ENCODE peak calls at places on chromosomes 16 and 17, in nine cellular contexts. R is NCI-H748 treated with DMSO at 0.1 percent for 48 hours, I is adrenal gland, L is thoracic aorta, N is hypothalamus, G is ureter, A is iPS DF 19.7, X is EH, H is tibial artery. F is an unnamed sample.

GRCh38 chr16:55542459-55543082 is 23.9 kb upstream of the CAPNS2 start:
- DNase-seq in L (no peak), R (no peak), X (peak), G (no peak), H (no peak), N (no peak), I (no peak), A (no peak), F (no peak)

GRCh38 chr17:7852262-7852670 is 2.6 kb upstream of the TMEM88 start:
- DNase-seq in G (no peak), H (peak), N (no peak), I (peak), R (no peak), X (no peak), L (no peak), A (no peak), F (no peak)

GRCh38 chr17:2435852-2436251 is 35.0 kb upstream of the MNT start:
- DNase-seq in X (no peak), R (peak), A (no peak), I (no peak), N (peak), L (no peak), G (no peak), H (no peak), F (no peak)

GRCh38 chr16:65249768-65250167 is 127.9 kb upstream of the CDH11 start:
- DNase-seq in R (no peak), G (peak), I (peak), H (peak), L (peak), N (no peak), A (no peak), X (no peak), F (no peak)

GRCh38 chr16:82675300-82675699 is 48.5 kb downstream of the CDH13 start:
- DNase-seq in A (no peak), N (no peak), X (peak), H (no peak), R (no peak), L (no peak), I (no peak), G (no peak), F (no peak)

GRCh38 chr17:51707216-51707615 is 446.9 kb downstream of the UTP18 start:
- DNase-seq in A (no peak), R (no peak), N (no peak), I (no peak), L (no peak), X (no peak), G (no peak), H (no peak), F (no peak)

GRCh38 chr16:86256995-86257394 is 253.3 kb upstream of the FOXF1 start:
- DNase-seq in X (peak), H (no peak), L (no peak), I (no peak), G (no peak), N (no peak), R (no peak), A (no peak), F (no peak)

GRCh38 chr16:48499822-48500440 is 110.0 kb downstream of the N4BP1 start:
- DNase-seq in N (no peak), G (no peak), L (no peak), X (peak), H (peak), A (no peak), I (peak), R (no peak), F (no peak)

GRCh38 chr17:81193470-81194224 is 27.6 kb upstream of the AATK start:
- DNase-seq in L (no peak), N (no peak), G (peak), I (no peak), A (no peak), X (no peak), H (no peak), R (no peak), F (no peak)

GRCh38 chr17:55547027-55547670 is 35.9 kb upstream of the SMIM36 start:
- DNase-seq in L (no peak), X (no peak), I (no peak), R (no peak), N (no peak), G (no peak), H (no peak), A (no peak), F (no peak)

GRCh38 chr17:58189436-58190146 is 2.9 kb upstream of the EPX start:
- DNase-seq in I (peak), G (peak), R (no peak), N (no peak), A (no peak), X (peak), L (no peak), H (no peak), F (no peak)

GRCh38 chr16:50473375-50473945 is 74.7 kb upstream of the NKD1 start:
- DNase-seq in N (no peak), I (no peak), R (no peak), A (no peak), L (no peak), H (no peak), G (no peak), X (no peak), F (no peak)

GRCh38 chr17:64492481-64493109 is 4.3 kb downstream of the POLG2 start:
- DNase-seq in R (no peak), L (no peak), I (no peak), H (no peak), N (no peak), X (no peak), G (no peak), A (no peak), F (no peak)

GRCh38 chr16:4077083-4077714 is 39.0 kb downstream of the ADCY9 start:
- DNase-seq in A (no peak), N (no peak), I (no peak), R (no peak), G (no peak), H (no peak), X (no peak), L (no peak), F (no peak)

GRCh38 chr17:77353684-77354419 is 213.1 kb downstream of the SEC14L1 start:
- DNase-seq in R (no peak), N (no peak), A (no peak), H (no peak), L (no peak), I (no peak), G (peak), X (no peak), F (no peak)

GRCh38 chr16:6646891-6647290 is 685.8 kb upstream of the RBFOX1 start:
- DNase-seq in R (no peak), H (no peak), G (no peak), A (no peak), N (no peak), I (no peak), L (no peak), X (no peak), F (no peak)

GRCh38 chr16:54774768-54775167 is 155.9 kb upstream of the IRX5 start:
- DNase-seq in R (no peak), L (no peak), A (no peak), I (no peak), G (no peak), X (no peak), N (no peak), H (no peak), F (no peak)

GRCh38 chr17:74325743-74326379 is at the start of gene KIF19:
- DNase-seq in N (peak), X (no peak), L (no peak), H (no peak), I (peak), A (no peak), R (no peak), G (no peak), F (peak)